ENCODE peak calls at places on chromosomes 3 and 15, in five cellular contexts. U is GM23248, B is PC-9, Y is MM.1S, N is hepatocyte. V is an unnamed sample. For H3K4me1 and H3K9me2, the result is how much of the 10 kb centered on the place peaks cover.

GRCh38 chr3:94036909-94037507 is 8.6 kb upstream of the STX19 start:
- DNase-seq in B (peak), U (peak), Y (peak), N (peak), V (peak)

GRCh38 chr3:145557405-145557804 is 603.6 kb downstream of the PLOD2 start:
- DNase-seq in B (no peak), N (peak), Y (no peak), U (no peak), V (peak)

GRCh38 chr15:36585774-36586173 is 6.3 kb downstream of the CDIN1 start:
- DNase-seq in B (peak), U (no peak), N (peak), Y (no peak), V (peak)

GRCh38 chr15:90412356-90413194 is 24.5 kb downstream of the IQGAP1 start:
- DNase-seq in Y (no peak), U (peak), N (peak), B (peak), V (peak)

GRCh38 chr3:169869484-169870304 is at the start of gene LRRC31:
- DNase-seq in U (no peak), N (peak), Y (no peak), B (no peak), V (no peak)

GRCh38 chr15:84826369-84826823 is 9.2 kb downstream of the ALPK3 start:
- DNase-seq in Y (no peak), B (no peak), N (peak), U (peak), V (peak)

GRCh38 chr3:31361391-31362273 is 171.1 kb upstream of the STT3B start:
- DNase-seq in U (peak), B (no peak), N (no peak), Y (no peak), V (peak)

GRCh38 chr15:73683624-73684536 is at the start of gene CD276:
- DNase-seq in B (peak), Y (peak), N (peak), U (peak), V (peak)

GRCh38 chr3:16119887-16120286 is 54.6 kb upstream of the GALNT15 start:
- DNase-seq in B (no peak), N (no peak), U (no peak), Y (no peak), V (no peak)

GRCh38 chr3:63351159-63352007 is 73.3 kb downstream of the SYNPR start:
- DNase-seq in U (peak), B (no peak), Y (peak), N (peak), V (peak)

GRCh38 chr3:161244538-161244937 is 23.4 kb downstream of the NMD3 start:
- DNase-seq in Y (no peak), U (no peak), B (no peak), N (no peak), V (no peak)

GRCh38 chr3:155362808-155363689 is 69.6 kb upstream of the STRIT1 start:
- DNase-seq in B (no peak), U (no peak), N (no peak), Y (no peak), V (no peak)

GRCh38 chr3:125280966-125281365 is 68.4 kb upstream of the SLC12A8 start:
- DNase-seq in N (no peak), B (no peak), U (peak), Y (no peak), V (no peak)

GRCh38 chr3:40980467-40980866 is 218.8 kb upstream of the CTNNB1 start:
- DNase-seq in N (no peak), U (no peak), Y (no peak), B (no peak), V (no peak)
- H3K4me2 ChIP-seq in N (no peak), U (no peak), Y (no peak), B (no peak), V (no peak)

GRCh38 chr15:101168463-101168824 is 83.4 kb downstream of the CHSY1 start:
- DNase-seq in B (no peak), N (no peak), Y (no peak), U (peak), V (no peak)
- H3K4me1 ChIP-seq in B (under half), N (under half), Y (under half), U (under half), V (half or more)

DNA sequence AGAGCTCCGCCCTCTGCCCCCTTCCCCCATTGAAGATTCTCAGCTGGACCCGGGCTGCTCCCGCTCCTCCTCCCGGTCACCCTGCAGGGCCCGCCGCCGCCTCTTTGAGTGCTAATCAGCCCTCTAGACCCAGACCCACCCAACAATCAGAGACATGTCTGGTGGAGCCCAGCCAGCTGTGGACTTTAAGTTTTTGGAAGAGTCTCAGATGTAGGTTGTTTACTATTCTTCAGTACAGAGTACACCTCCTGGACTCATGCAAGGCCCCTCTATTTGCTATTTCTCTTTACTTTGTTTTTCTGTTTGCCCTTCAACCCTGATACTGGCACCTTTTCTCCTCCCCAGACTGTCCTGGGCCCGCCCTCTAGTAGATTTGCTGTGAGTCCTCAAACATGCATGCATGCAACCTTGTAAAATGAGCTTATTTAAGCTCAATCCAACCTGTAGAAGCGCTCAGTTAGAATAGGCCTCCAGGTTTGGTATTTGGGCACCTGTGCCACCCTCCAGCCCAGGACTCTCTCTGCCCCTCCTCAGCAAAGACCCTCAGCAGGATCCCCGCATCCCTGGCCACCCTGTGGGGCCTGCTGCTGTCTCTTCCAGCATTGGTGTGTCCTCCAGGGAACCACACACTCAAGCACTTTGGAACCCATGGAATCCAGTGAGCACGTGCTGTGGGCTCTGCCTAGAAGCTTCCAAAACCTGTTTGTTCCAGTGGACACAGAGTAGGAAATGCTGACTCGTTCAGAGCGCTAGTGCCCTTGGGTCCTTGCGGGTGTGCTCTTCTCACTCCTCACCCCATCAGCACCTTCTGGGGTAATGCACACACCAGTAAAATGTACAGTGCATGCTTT is 4.6 kb downstream of the PRR23E start:
- DNase-seq in B (no peak), U (no peak), Y (no peak), N (no peak), V (no peak)
- H3K9me2 ChIP-seq in B (under half), U (under half), Y (under half), N (under half), V (under half)

DNA sequence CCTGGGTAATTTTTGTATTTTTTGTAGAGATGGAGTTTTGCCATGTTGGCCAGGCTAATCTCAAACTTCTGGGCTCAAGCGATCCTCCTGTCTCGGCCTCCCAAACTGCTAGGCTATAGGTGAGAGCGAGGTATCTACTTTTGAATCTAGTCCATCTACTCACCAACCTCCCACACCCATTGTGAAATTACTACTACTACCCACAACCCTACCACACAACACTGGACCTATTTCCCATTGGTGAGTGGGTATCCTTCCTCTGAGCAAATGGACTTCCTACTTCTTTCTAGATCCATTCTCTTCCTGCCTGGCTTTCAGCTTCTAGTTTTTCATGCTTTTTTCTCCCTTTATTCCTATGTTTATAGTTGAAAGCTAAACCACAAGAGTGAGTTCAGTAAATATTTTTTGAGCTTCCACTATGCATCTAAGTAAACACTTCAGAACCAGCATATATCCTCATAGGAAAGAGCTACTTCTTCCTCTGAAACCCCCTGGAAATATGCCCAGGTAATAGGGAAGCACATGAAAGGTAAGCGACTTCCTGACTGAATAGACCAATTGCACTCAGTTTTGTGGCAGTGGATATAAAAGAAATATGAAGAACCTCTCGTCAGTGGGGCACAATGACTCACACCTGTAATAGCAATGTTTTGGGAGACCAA is 39.1 kb downstream of the MYO1E start:
- DNase-seq in B (no peak), N (no peak), Y (no peak), U (no peak), V (peak)
- H3K4me2 ChIP-seq in B (no peak), N (no peak), Y (no peak), U (no peak), V (no peak)

V was measured in PC-3.